ENCODE peak calls at places on chromosomes 11 and 22, in four cellular contexts. J, F, D and M are unnamed samples.

GRCh38 chr11:46391578-46392420 is at the start of gene CHRM4:
- DNase-seq in J (peak; percentile 52), D (no peak), F (no peak), M (no peak)

GRCh38 chr11:100727410-100727809 is 40.3 kb downstream of the ARHGAP42 start:
- DNase-seq in D (no peak), J (peak; percentile 27), F (no peak), M (no peak)

GRCh38 chr11:77151804-77152513 is 23.9 kb downstream of the MYO7A start:
- DNase-seq in D (no peak), J (peak; percentile 70), F (peak; percentile 44), M (no peak)

GRCh38 chr22:23117275-23117674 is 24.5 kb downstream of the RSPH14 start:
- DNase-seq in F (no peak), D (no peak), J (no peak), M (no peak)

GRCh38 chr11:75303544-75304224 is 47.8 kb downstream of the ARRB1 start:
- DNase-seq in F (no peak), J (no peak), D (no peak), M (no peak)

GRCh38 chr11:113255741-113256140 is 58.6 kb upstream of the TTC12 start:
- DNase-seq in J (no peak), F (no peak), D (no peak), M (no peak)

GRCh38 chr11:21289686-21290085 is 620.3 kb downstream of the NELL1 start:
- DNase-seq in F (no peak), D (no peak), J (no peak), M (no peak)

GRCh38 chr11:33063326-33063775 is 24.0 kb downstream of the TCP11L1 start:
- DNase-seq in D (no peak), J (peak; percentile 41), F (no peak), M (no peak)

GRCh38 chr11:20310596-20311394 is 52.7 kb upstream of the HTATIP2 start:
- DNase-seq in J (no peak), F (no peak), D (no peak), M (no peak)

GRCh38 chr11:57161351-57161750 is 20.4 kb upstream of the LRRC55 start:
- DNase-seq in D (no peak), F (no peak), J (no peak), M (no peak)

DNA sequence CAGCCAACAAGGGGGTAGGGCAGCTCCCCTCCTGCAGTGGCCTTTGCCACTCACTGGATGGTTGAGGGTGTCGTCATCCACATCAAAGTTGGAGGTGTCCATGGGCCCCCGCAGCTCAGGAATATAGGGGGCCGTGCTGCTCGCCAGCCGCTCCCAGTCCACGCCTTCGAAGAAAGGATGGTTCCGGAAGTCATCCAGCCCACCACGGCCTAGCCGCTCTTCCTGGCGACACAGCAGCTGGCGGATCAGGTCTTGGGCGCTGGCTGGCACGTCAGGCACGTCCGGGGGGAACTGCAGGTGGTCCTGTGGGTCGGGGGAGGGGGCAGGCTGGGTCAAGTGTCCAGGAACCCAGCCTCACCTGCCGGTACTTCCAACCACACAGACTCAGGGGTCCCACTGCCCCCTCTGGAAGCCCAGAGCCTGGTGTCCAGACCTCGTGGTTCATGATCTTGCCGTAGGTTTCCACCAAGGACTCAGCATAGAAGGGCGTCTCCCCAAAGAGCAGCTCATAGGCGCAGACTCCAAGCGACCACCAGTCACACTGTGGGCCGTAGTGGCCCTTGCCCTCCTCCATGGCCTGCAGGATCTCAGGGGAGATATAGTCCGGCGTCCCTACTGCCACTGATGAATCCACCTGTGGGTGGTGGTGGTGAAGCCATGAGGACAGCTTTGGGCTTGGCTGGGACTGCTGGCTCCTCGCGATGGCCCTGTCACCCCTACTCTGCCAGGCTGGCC is 5.7 kb downstream of the CDC42BPG start:
- DNase-seq in J (no peak), D (no peak), F (no peak), M (no peak)
- H3K36me3 ChIP-seq in J (no peaks in the 10 kb centered on the region), D (peaks cover 41% of the 10 kb centered on the region), F (peaks cover 33% of the 10 kb centered on the region), M (no peaks in the 10 kb centered on the region)

GRCh38 chr11:12845739-12846358 is 163.3 kb upstream of the RASSF10 start:
- DNase-seq in D (no peak), F (no peak), J (no peak), M (no peak)
- H3K27ac ChIP-seq in D (no peak overlapping the region), F (no peak overlapping the region), J (peak overlapping the region; percentile 97), M (no peak overlapping the region)

GRCh38 chr11:72695354-72695753 is 21.1 kb upstream of the PDE2A start:
- DNase-seq in D (no peak), F (no peak), J (no peak), M (no peak)
- H3K36me3 ChIP-seq in D (peaks cover 100% of the 10 kb centered on the region), F (peaks cover 100% of the 10 kb centered on the region), J (peaks cover 46% of the 10 kb centered on the region), M (peaks cover 37% of the 10 kb centered on the region)

GRCh38 chr11:134390706-134391105 is 21.3 kb downstream of the B3GAT1 start:
- DNase-seq in J (no peak), F (no peak), D (no peak), M (no peak)

GRCh38 chr11:134389464-134390180 is 22.4 kb downstream of the B3GAT1 start:
- DNase-seq in F (no peak), J (no peak), D (no peak), M (no peak)

GRCh38 chr11:134392953-134393615 is 19.0 kb downstream of the B3GAT1 start:
- DNase-seq in D (no peak), J (no peak), F (no peak), M (no peak)

GRCh38 chr11:134391656-134392055 is 20.4 kb downstream of the B3GAT1 start:
- DNase-seq in D (no peak), J (no peak), F (no peak), M (no peak)

GRCh38 chr11:134391170-134391569 is 20.9 kb downstream of the B3GAT1 start:
- DNase-seq in J (no peak), F (no peak), D (no peak), M (no peak)
- H3K27ac ChIP-seq in J (no peak overlapping the region), F (no peak overlapping the region), D (no peak overlapping the region), M (no peak overlapping the region)

GRCh38 chr22:20106849-20107237 is 9.1 kb upstream of the RANBP1 start:
- DNase-seq in D (no peak), F (peak; percentile 30), J (no peak), M (no peak)
- H3K36me3 ChIP-seq in D (peaks cover 95% of the 10 kb centered on the region), F (peaks cover 93% of the 10 kb centered on the region), J (peaks cover 42% of the 10 kb centered on the region), M (peaks cover 6% of the 10 kb centered on the region)